ENCODE peak calls at places on chromosomes 16 and 17, in four cellular contexts. M, E, T and X are unnamed samples.

GRCh38 chr16:55873122-55873521 is 2.1 kb downstream of the CES5A start:
- DNase-seq in E (no peak), T (no peak), M (no peak), X (no peak)

GRCh38 chr17:64230551-64231408 is 32.3 kb downstream of the TEX2 start:
- DNase-seq in T (no peak), E (peak; percentile 98), M (no peak), X (no peak)

GRCh38 chr16:27242398-27242797 is 26.2 kb downstream of the NSMCE1 start:
- DNase-seq in E (no peak), T (no peak), M (no peak), X (peak; percentile 47)

GRCh38 chr17:29709861-29710849 is 87.4 kb upstream of the CORO6 start:
- DNase-seq in M (no peak), T (no peak), E (no peak), X (no peak)

GRCh38 chr17:45228985-45229517 is 7.4 kb downstream of the FMNL1 start:
- DNase-seq in M (peak; percentile 20), T (peak; percentile 89), E (peak; percentile 62), X (peak; percentile 87)

GRCh38 chr17:50817142-50817751 is 18.1 kb upstream of the WFIKKN2 start:
- DNase-seq in T (peak; percentile 49), M (no peak), E (no peak), X (no peak)

GRCh38 chr17:44970136-44970737 is 2.1 kb upstream of the C1QL1 start:
- DNase-seq in T (peak; percentile 38), M (no peak), E (no peak), X (peak; percentile 70)

GRCh38 chr17:44266402-44267164 is 1.4 kb downstream of the SLC4A1 start:
- DNase-seq in T (no peak), E (no peak), M (no peak), X (no peak)

GRCh38 chr16:4283939-4284338 is 11.1 kb upstream of the TFAP4 start:
- DNase-seq in E (peak; percentile 20), M (no peak), T (no peak), X (no peak)

GRCh38 chr16:70702624-70703023 is 16.8 kb upstream of the MTSS2 start:
- DNase-seq in E (no peak), T (no peak), M (no peak), X (no peak)

GRCh38 chr17:6936370-6937028 is 59.4 kb upstream of the ALOX12 start:
- DNase-seq in T (no peak), M (no peak), E (no peak), X (peak; percentile 43)

GRCh38 chr17:35097776-35098175 is 21.9 kb downstream of the RAD51D start:
- DNase-seq in E (no peak), T (no peak), M (no peak), X (no peak)

GRCh38 chr17:49162866-49163265 is 30.3 kb downstream of the B4GALNT2 start:
- DNase-seq in M (no peak), T (no peak), E (no peak), X (no peak)

GRCh38 chr17:81135503-81136283 is 29.6 kb upstream of the PVALEF start:
- DNase-seq in T (no peak), E (no peak), M (no peak), X (no peak)

GRCh38 chr17:47711366-47712099 is 17.6 kb downstream of the TBKBP1 start:
- DNase-seq in E (no peak), T (no peak), M (no peak), X (no peak)

GRCh38 chr17:55734128-55734781 is 11.6 kb upstream of the TMEM100 start:
- DNase-seq in M (no peak), E (peak; percentile 42), T (no peak), X (no peak)

GRCh38 chr17:44219636-44220210 is at the start of gene UBTF:
- DNase-seq in M (no peak), E (no peak), T (peak; percentile 80), X (peak; percentile 53)

GRCh38 chr17:16989953-16990860 is 18.3 kb upstream of the TNFRSF13B start:
- DNase-seq in T (no peak), E (no peak), M (no peak), X (no peak)

GRCh38 chr17:74373838-74374606 is 6.7 kb downstream of the GPR142 start:
- DNase-seq in E (no peak), M (no peak), T (peak; percentile 25), X (no peak)

GRCh38 chr17:80879723-80880649 is 111.7 kb upstream of the CHMP6 start:
- DNase-seq in M (no peak), T (peak; percentile 7), E (no peak), X (no peak)

GRCh38 chr17:61254894-61255293 is 144.7 kb upstream of the TBX2 start:
- DNase-seq in E (no peak), T (no peak), M (no peak), X (no peak)
- H3K27ac ChIP-seq in E (no peak overlapping the region), T (peak overlapping the region; percentile 78), M (peak overlapping the region; percentile 54), X (peak overlapping the region; percentile 78)

DNA sequence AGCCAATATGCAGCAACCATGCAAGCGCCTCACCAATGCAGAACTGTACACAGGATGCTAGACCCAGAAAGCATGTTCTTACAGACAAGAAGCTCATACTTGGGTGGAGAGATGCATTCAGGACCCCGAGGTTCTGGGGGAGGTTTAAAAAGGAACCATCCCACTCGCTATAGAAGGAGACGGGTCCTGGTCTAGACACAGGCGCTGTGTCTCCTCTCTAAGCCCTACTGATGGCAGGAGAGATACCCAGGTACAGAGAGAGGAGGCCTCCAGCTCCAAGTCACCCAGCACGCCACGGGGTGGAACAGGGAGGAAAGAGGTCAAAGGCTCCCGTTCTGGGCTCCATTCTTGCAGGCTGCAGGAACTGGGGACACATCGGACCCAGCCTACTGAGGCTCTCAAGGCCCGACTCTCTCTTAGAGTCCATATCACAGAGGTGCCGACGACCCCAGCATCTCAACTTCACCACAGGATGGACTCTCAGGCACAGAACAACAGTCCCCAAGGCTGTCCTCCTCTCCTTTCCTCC is 28.0 kb downstream of the SRCIN1 start:
- DNase-seq in T (no peak), E (no peak), M (no peak), X (no peak)
- H3K27me3 ChIP-seq in T (peaks cover 96% of the 10 kb centered on the region), E (peaks cover 81% of the 10 kb centered on the region), M (peaks cover 8% of the 10 kb centered on the region), X (peaks cover 84% of the 10 kb centered on the region)

GRCh38 chr17:60863892-60864673 is 186.4 kb downstream of the BCAS3 start:
- DNase-seq in T (no peak), E (no peak), M (no peak), X (no peak)
- H3K27ac ChIP-seq in T (no peak overlapping the region), E (no peak overlapping the region), M (peak overlapping the region; percentile 35), X (peak overlapping the region; percentile 9)

GRCh38 chr16:86733526-86734254 is 155.3 kb downstream of the FOXL1 start:
- DNase-seq in T (no peak), M (no peak), E (no peak), X (no peak)
- H3K27me3 ChIP-seq in T (peaks cover 61% of the 10 kb centered on the region), M (no peaks in the 10 kb centered on the region), E (peaks cover 75% of the 10 kb centered on the region), X (no peaks in the 10 kb centered on the region)

GRCh38 chr17:58303981-58304734 is 23.4 kb upstream of the MPO start:
- DNase-seq in M (no peak), E (no peak), T (peak; percentile 40), X (peak; percentile 18)

GRCh38 chr17:58302171-58302918 is 21.6 kb upstream of the MPO start:
- DNase-seq in E (no peak), T (no peak), M (no peak), X (no peak)

GRCh38 chr17:58301504-58302150 is 20.9 kb upstream of the MPO start:
- DNase-seq in M (no peak), T (no peak), E (no peak), X (peak; percentile 3)

GRCh38 chr17:58304735-58305486 is 23.7 kb downstream of the TSPOAP1 start:
- DNase-seq in M (no peak), E (no peak), T (no peak), X (peak; percentile 16)

DNA sequence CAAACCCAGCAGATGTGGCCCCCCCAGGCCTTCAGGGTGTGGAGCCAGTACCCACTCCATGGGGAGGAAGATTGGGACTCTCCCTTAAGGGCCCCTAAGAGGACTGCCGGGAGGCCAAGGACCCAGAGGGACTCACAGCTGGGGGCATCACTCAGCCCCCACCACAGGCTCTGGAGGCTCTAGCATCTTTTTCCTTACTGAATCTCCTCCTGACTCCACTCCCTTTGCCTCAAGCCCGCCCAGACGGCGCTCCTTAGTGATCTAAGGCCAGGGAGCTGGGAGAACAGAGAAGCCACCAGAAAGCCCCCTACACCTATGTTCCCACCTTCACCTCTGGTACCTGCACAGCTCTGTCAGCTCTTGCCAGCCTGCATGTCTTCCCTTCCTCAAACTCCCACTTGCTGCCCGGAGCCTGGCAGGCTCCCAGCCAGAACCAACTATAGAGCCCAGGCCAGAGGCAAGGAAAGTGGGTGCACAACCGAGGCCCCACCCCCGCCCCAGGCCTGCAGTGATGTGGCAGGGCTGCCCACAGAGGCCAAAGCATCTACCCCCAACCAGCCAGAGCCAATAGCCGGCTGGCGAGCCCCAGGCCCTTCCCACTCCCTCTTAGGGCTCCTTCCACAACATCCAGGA is 22.3 kb upstream of the MPO start:
- DNase-seq in M (no peak), E (no peak), T (no peak), X (peak; percentile 15)
- H3K27ac ChIP-seq in M (no peak overlapping the region), E (no peak overlapping the region), T (no peak overlapping the region), X (no peak overlapping the region)

DNA sequence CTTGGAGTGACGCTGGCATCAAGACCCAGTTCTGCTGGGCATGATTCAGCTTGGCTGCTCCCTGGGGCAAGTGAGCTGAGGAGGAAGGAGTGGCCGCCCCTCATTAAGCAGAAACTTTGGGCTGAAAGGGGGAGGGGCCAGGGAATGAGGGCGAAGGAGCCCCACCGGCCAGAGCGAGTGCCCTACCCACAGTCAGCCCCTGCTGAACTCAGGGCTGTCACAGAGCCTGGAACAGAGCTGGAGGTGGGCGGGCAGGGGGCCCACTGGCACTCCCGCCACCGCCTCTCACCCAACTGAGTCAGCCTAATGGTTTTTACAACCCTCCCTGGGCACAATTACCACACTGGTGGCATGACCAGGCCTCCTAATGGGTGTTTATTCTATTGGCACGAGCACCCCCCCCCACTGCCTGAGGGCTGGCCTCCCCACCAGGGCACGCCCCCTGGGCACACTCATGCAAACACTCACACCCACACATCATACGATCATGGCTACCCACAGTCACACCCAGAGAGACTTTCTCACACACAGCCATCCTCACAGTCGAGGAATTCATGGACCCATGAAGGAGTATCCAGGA is 19.2 kb downstream of the UNC119 start:
- DNase-seq in E (no peak), T (no peak), M (no peak), X (no peak)
- H3K27me3 ChIP-seq in E (peaks cover 14% of the 10 kb centered on the region), T (peaks cover 26% of the 10 kb centered on the region), M (no peaks in the 10 kb centered on the region), X (peaks cover 27% of the 10 kb centered on the region)

DNA sequence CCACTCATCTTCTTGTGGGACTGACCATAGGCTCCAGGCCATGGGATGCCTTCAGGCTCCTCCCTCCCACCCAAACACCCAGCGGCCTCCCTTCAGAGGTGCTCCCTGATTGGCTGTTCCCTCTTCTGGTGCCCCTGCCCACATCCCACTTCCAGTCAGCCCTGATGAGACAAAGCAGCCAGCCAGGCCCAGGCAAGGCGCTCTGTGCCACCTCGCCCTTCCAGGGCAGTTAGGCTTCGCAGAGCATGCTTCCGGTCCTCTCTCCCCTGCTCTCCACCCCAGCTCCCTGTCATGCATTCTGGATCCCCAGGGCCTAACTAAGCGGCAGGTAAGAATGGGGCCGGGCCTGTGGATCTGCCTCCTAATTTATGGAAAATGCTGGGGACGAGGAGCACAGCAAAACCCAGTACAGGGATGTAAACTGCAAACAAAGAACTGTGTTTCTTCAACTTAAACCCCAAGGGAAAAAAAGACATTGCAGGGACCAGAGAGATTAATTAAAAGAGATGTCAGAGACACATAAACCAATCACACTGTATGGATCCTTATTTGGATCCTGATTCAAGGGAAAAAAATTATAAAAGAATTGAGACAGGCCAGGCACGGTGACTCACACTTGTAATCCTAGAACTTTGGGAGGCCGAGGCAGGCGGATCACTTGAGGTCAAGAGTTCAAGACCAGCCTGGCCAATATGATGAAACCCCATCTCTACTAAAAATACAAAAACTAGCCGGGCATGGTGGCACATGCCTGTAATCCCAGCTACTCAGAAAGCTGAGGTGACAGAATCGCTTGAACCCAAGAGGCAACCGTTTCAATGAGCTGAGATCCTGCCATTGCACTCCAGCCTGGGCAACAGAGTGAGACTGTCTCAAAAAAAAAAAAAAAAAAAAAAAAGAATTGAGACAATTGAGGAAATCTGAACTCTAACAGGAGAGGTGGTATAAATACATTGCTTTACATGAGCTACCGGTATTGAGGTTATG is 26.0 kb downstream of the ZDHHC7 start:
- DNase-seq in T (no peak), M (no peak), E (no peak), X (no peak)
- H3K27ac ChIP-seq in T (no peak overlapping the region), M (peak overlapping the region; percentile 31), E (no peak overlapping the region), X (peak overlapping the region; percentile 53)

GRCh38 chr17:79655672-79656290 is 44.9 kb upstream of the RBFOX3 start:
- DNase-seq in M (no peak), E (no peak), T (no peak), X (peak; percentile 39)
- H3K27me3 ChIP-seq in M (peaks cover 6% of the 10 kb centered on the region), E (no peaks in the 10 kb centered on the region), T (peaks cover 84% of the 10 kb centered on the region), X (peaks cover 44% of the 10 kb centered on the region)